ENCODE peak calls at places on chromosome 15, in seven cellular contexts. A is HCT116, E is K562, M is SK-N-SH, Z is HepG2, F is GM12878, Y is H1. B is an unnamed sample.

GRCh38 chr15:100878601-100879000 is 1.0 kb upstream of the ALDH1A3 start:
- DNase-seq in A (no peak), E (no peak), M (no peak), Z (no peak), F (no peak), Y (no peak), B (no peak)

GRCh38 chr15:44009056-44009455 is 182.3 kb downstream of the WDR76 start:
- DNase-seq in A (peak), E (no peak), M (no peak), Z (no peak), F (no peak), Y (no peak), B (no peak)

GRCh38 chr15:29680806-29681485 is 141.3 kb downstream of the TJP1 start:
- DNase-seq in A (no peak), E (no peak), M (no peak), Z (no peak), F (no peak), Y (no peak), B (no peak)

GRCh38 chr15:68774521-68775293 is 46.0 kb downstream of the ANP32A start:
- DNase-seq in A (no peak), E (no peak), M (no peak), Z (no peak), F (no peak), Y (no peak), B (no peak)

GRCh38 chr15:101309436-101310162 is 14.6 kb upstream of the SNRPA1 start:
- DNase-seq in A (no peak), E (no peak), M (no peak), Z (no peak), F (no peak), Y (no peak), B (no peak)

GRCh38 chr15:37425541-37425940 is 325.2 kb upstream of the MEIS2 start:
- DNase-seq in A (no peak), E (no peak), M (no peak), Z (no peak), F (no peak), Y (no peak), B (no peak)

GRCh38 chr15:62163847-62164499 is 1.1 kb downstream of the C2CD4B start:
- DNase-seq in A (no peak), E (no peak), M (peak), Z (no peak), F (no peak), Y (no peak), B (no peak)

GRCh38 chr15:64970696-64971095 is 19.0 kb downstream of the SPG21 start:
- DNase-seq in A (no peak), E (no peak), M (no peak), Z (no peak), F (no peak), Y (no peak), B (no peak)

GRCh38 chr15:33051528-33051927 is 143.0 kb downstream of the FMN1 start:
- DNase-seq in A (no peak), E (no peak), M (no peak), Z (no peak), F (no peak), Y (no peak), B (no peak)

GRCh38 chr15:55267401-55268053 is 22.1 kb downstream of the RAB27A start:
- DNase-seq in A (no peak), E (no peak), M (peak), Z (no peak), F (no peak), Y (no peak), B (no peak)

GRCh38 chr15:22956257-22956979 is 23.8 kb downstream of the CYFIP1 start:
- DNase-seq in A (no peak), E (no peak), M (peak), Z (no peak), F (no peak), Y (no peak), B (no peak)

GRCh38 chr15:42490246-42490742 is 647 bp downstream of the ZNF106 start:
- DNase-seq in A (no peak), E (no peak), M (no peak), Z (no peak), F (no peak), Y (no peak), B (no peak)

GRCh38 chr15:74788716-74789151 is 6.9 kb downstream of the CSK start:
- DNase-seq in A (no peak), E (no peak), M (no peak), Z (no peak), F (peak), Y (no peak), B (no peak)

GRCh38 chr15:25060472-25060803 is 105.7 kb downstream of the SNRPN start:
- DNase-seq in A (no peak), E (no peak), M (no peak), Z (no peak), F (no peak), Y (no peak), B (no peak)

GRCh38 chr15:31605467-31605931 is 278.9 kb downstream of the KLF13 start:
- DNase-seq in A (no peak), E (no peak), M (peak), Z (no peak), F (no peak), Y (no peak), B (peak)

GRCh38 chr15:45641374-45641778 is 6.5 kb downstream of the SQOR start:
- DNase-seq in A (no peak), E (no peak), M (no peak), Z (peak), F (no peak), Y (no peak), B (peak)

GRCh38 chr15:29826908-29827307 is 4.6 kb upstream of the TJP1 start:
- DNase-seq in A (no peak), E (no peak), M (no peak), Z (no peak), F (no peak), Y (no peak), B (no peak)

GRCh38 chr15:80518522-80518921 is 114.3 kb downstream of the ARNT2 start:
- DNase-seq in A (no peak), E (no peak), M (no peak), Z (no peak), F (no peak), Y (no peak), B (no peak)

GRCh38 chr15:87757084-87757483 is 499.5 kb downstream of the NTRK3 start:
- DNase-seq in A (no peak), E (no peak), M (no peak), Z (no peak), F (no peak), Y (no peak), B (no peak)

GRCh38 chr15:50850003-50850402 is 58.5 kb upstream of the AP4E1 start:
- DNase-seq in A (no peak), E (no peak), M (no peak), Z (no peak), F (no peak), Y (no peak), B (no peak)

GRCh38 chr15:50857763-50858162 is 50.7 kb upstream of the AP4E1 start:
- DNase-seq in A (no peak), E (no peak), M (no peak), Z (no peak), F (no peak), Y (no peak), B (no peak)

GRCh38 chr15:50860824-50861223 is 47.7 kb upstream of the AP4E1 start:
- DNase-seq in A (no peak), E (no peak), M (no peak), Z (no peak), F (no peak), Y (no peak), B (no peak)

DNA sequence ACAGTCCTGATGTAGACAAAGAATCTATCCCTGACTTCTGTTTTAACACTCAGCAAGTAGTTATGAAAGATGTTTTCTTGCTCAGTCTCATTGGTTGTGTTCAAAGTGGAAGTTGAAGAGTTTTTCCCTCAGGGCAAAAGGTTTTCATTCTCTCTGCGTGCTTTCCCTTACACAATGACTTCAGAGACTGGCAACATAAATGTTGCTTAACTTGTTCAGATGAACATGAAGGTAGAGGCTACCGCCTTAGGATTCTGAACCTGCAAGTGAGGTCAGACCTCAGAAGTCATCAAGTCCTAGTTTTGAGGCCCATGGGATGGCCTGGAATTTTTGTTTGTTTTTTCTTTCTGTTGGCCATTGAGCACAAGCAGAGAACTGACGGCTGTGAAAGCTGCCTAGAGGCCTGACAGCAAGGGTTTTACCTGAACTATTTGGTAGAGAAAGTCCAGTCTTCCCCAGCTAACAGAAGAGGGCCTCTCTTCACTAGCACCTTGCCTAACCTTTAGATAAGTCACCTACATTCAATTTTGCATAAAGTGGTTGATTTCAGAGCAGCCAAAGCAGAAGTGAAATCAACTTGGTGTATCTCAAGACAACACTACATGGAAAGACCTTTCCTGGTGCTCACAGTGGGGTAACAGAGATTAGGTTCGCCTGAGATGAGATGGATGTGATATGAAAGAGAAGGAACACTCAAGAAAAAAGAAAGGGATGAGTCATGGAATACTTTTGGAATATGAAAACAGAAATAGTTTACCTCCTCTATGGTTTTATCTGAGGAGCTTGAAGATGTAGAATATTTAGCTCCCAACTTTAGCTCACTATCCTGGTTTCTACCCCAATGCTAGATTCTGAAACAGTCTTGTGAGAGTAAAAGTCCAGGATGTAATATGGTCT is 53.6 kb upstream of the AP4E1 start:
- DNase-seq in A (no peak), E (no peak), M (no peak), Z (peak), F (peak), Y (no peak), B (peak)
- TF ChIP-seq JUND in A (no peak), E (no peak), M (no peak), Z (no peak), F (no peak), Y (no peak), B (no peak)

GRCh38 chr15:40776537-40777141 is 6.9 kb downstream of the C15orf62 start:
- DNase-seq in A (no peak), E (no peak), M (no peak), Z (no peak), F (no peak), Y (no peak), B (peak)
- TF ChIP-seq JUND in A (no peak), E (no peak), M (no peak), Z (no peak), F (no peak), Y (no peak), B (peak)

GRCh38 chr15:95304116-95304873 is 1026.2 kb upstream of the NR2F2 start:
- DNase-seq in A (no peak), E (no peak), M (no peak), Z (no peak), F (no peak), Y (no peak), B (no peak)
- TF ChIP-seq JUND in A (no peak), E (no peak), M (no peak), Z (no peak), F (no peak), Y (no peak), B (no peak)

GRCh38 chr15:67528536-67528935 is 7.6 kb downstream of the C15orf61 start:
- DNase-seq in A (no peak), E (no peak), M (no peak), Z (no peak), F (no peak), Y (no peak), B (no peak)

GRCh38 chr15:67537771-67538170 is 4.7 kb upstream of the MAP2K5 start:
- DNase-seq in A (no peak), E (no peak), M (no peak), Z (no peak), F (no peak), Y (no peak), B (no peak)

GRCh38 chr15:67531379-67532059 is 10.6 kb downstream of the C15orf61 start:
- DNase-seq in A (no peak), E (no peak), M (no peak), Z (no peak), F (no peak), Y (no peak), B (no peak)

GRCh38 chr15:67534360-67534759 is 8.1 kb upstream of the MAP2K5 start:
- DNase-seq in A (no peak), E (no peak), M (no peak), Z (no peak), F (no peak), Y (no peak), B (no peak)

GRCh38 chr15:67533873-67534272 is 8.6 kb upstream of the MAP2K5 start:
- DNase-seq in A (no peak), E (no peak), M (no peak), Z (no peak), F (no peak), Y (no peak), B (no peak)
- TF ChIP-seq JUND in A (no peak), E (no peak), M (no peak), Z (no peak), F (no peak), Y (no peak), B (no peak)

GRCh38 chr15:56918907-56919707 is 663 bp downstream of the TCF12 start:
- DNase-seq in A (no peak), E (peak), M (peak), Z (peak), F (no peak), Y (no peak), B (peak)
- TF ChIP-seq JUND in A (no peak), E (no peak), M (peak), Z (no peak), F (no peak), Y (peak), B (no peak)

DNA sequence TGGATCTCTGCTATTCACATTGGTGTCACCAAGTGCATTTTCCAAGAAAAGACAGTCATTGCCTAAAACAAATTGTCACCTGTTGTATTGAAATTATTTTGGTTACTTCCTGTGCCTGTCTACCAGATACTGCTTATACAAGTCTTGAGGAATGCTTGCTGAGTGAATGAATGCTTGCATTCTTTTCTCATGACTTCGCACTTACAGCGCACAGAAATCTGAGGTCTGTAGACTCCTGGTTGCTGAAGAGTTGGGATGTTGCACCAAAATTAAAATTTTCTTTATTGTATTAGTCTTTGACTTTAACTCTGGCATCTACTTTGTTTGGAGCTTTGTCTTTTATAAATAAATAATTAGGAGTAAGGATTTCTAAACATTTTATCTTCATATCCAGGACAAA is 28.4 kb downstream of the SH3GL3 start:
- DNase-seq in A (no peak), E (no peak), M (no peak), Z (no peak), F (no peak), Y (no peak), B (no peak)
- TF ChIP-seq JUND in A (no peak), E (no peak), M (no peak), Z (no peak), F (no peak), Y (peak), B (no peak)

B was measured in T47D.